ENCODE peak calls at places on chromosomes 6 and 20, in four cellular contexts. Q is ELR, X is NCI-H1092 treated with DMSO at 0.1 percent for 48 hours, F is mucosa of descending colon. T is an unnamed sample.

GRCh38 chr20:3041818-3042504 is 1.5 kb upstream of the GNRH2 start:
- DNase-seq in F (no peak), X (peak), Q (no peak), T (peak)

GRCh38 chr20:50491168-50491567 is 19.0 kb upstream of the PTPN1 start:
- DNase-seq in F (no peak), Q (no peak), X (no peak), T (no peak)

GRCh38 chr6:109454483-109455160 is 950 bp downstream of the MICAL1 start:
- DNase-seq in F (peak), X (peak), Q (peak), T (peak)

GRCh38 chr6:17950095-17950494 is 37.3 kb downstream of the KIF13A start:
- DNase-seq in F (no peak), X (no peak), Q (no peak), T (no peak)

GRCh38 chr20:46995561-46996142 is 101.0 kb downstream of the EYA2 start:
- DNase-seq in Q (no peak), F (no peak), X (no peak), T (no peak)

GRCh38 chr6:32972353-32973143 is 4.2 kb downstream of the BRD2 start:
- DNase-seq in F (peak), Q (no peak), X (no peak), T (no peak)

GRCh38 chr20:24827603-24828295 is 121.3 kb upstream of the CST7 start:
- DNase-seq in X (no peak), F (no peak), Q (no peak), T (no peak)

GRCh38 chr6:149964243-149965190 is 774 bp downstream of the ULBP1 start:
- DNase-seq in F (no peak), Q (peak), X (peak), T (no peak)

GRCh38 chr20:55160996-55161395 is 685.6 kb downstream of the DOK5 start:
- DNase-seq in X (no peak), Q (no peak), F (no peak), T (no peak)

GRCh38 chr6:163757506-163757905 is 343.0 kb downstream of the QKI start:
- DNase-seq in Q (no peak), F (no peak), X (no peak), T (no peak)

GRCh38 chr20:63230800-63231268 is 4.9 kb upstream of the BIRC7 start:
- DNase-seq in Q (peak), F (no peak), X (peak), T (no peak)

GRCh38 chr6:119121367-119121766 is 42.9 kb upstream of the FAM184A start:
- DNase-seq in X (no peak), F (no peak), Q (no peak), T (no peak)

GRCh38 chr6:7468382-7469081 is 72.9 kb upstream of the DSP start:
- DNase-seq in F (no peak), Q (peak), X (no peak), T (no peak)

GRCh38 chr6:31402324-31403282 is 792 bp upstream of the MICA start:
- DNase-seq in Q (peak), F (no peak), X (no peak), T (no peak)

GRCh38 chr6:124203812-124204167 is 400.1 kb downstream of the NKAIN2 start:
- DNase-seq in F (no peak), Q (no peak), X (no peak), T (no peak)

GRCh38 chr20:49758781-49759180 is 45.1 kb upstream of the B4GALT5 start:
- DNase-seq in Q (no peak), X (no peak), F (no peak), T (peak)

GRCh38 chr20:45463113-45463512 is 6.4 kb upstream of the WFDC2 start:
- DNase-seq in F (no peak), X (no peak), Q (no peak), T (no peak)

GRCh38 chr20:32560989-32561830 is 23.9 kb downstream of the NOL4L start:
- DNase-seq in X (peak), Q (no peak), F (no peak), T (peak)

GRCh38 chr6:113401231-113401630 is 455.9 kb upstream of the MARCKS start:
- DNase-seq in F (no peak), X (no peak), Q (no peak), T (no peak)

GRCh38 chr6:29505808-29506207 is 18.1 kb upstream of the MAS1L start:
- DNase-seq in Q (no peak), X (no peak), F (no peak), T (no peak)

GRCh38 chr6:139538366-139538765 is 163.9 kb upstream of the CITED2 start:
- DNase-seq in Q (peak), F (no peak), X (no peak), T (no peak)

GRCh38 chr20:45300961-45301360 is 5.7 kb upstream of the RBPJL start:
- DNase-seq in F (no peak), Q (peak), X (no peak), T (peak)

GRCh38 chr20:36301359-36302119 is 4.6 kb upstream of the DLGAP4 start:
- DNase-seq in X (no peak), Q (no peak), F (no peak), T (no peak)

GRCh38 chr6:87789198-87789899 is 87.3 kb upstream of the AKIRIN2 start:
- DNase-seq in F (no peak), X (no peak), Q (peak), T (no peak)

GRCh38 chr20:54432966-54433365 is 42.4 kb upstream of the DOK5 start:
- DNase-seq in X (no peak), F (no peak), Q (no peak), T (no peak)

GRCh38 chr6:141103246-141103645 is 1029.5 kb upstream of the GJE1 start:
- DNase-seq in Q (peak), F (no peak), X (peak), T (peak)

T was measured in NCI-H345.